ENCODE peak calls at places on chromosome 1, in ten cellular contexts. One of them, this sample, is unnamed.
A peak's percentile ranks its signal among the peaks of the same experiment; 100 is the strongest.

GRCh38 chr1:158013840-158014520 is 20.5 kb downstream of the KIRREL1 start:
- DNase-seq in small intestine: no peak
- DNase-seq in T-helper 9 cell: no peak
- DNase-seq in germinal center: no peak
- DNase-seq in NCI-H69: peak; percentile 24
- DNase-seq in occipital lobe: no peak
- DNase-seq in activated gamma-delta T cell treated with anti-CD3 and anti-CD28 coated beads, Interleukin-2, amount 50 U/mL, for 16 hours: no peak
- DNase-seq in IMR-90: peak; percentile 56
- DNase-seq in T47D: no peak
- DNase-seq in GM12891: no peak
- DNase-seq in this sample: no peak

GRCh38 chr1:179930867-179931266 is 23.7 kb upstream of the CEP350 start:
- DNase-seq in T47D: no peak
- DNase-seq in germinal center: no peak
- DNase-seq in small intestine: peak; percentile 88
- DNase-seq in occipital lobe: no peak
- DNase-seq in T-helper 9 cell: no peak
- DNase-seq in activated gamma-delta T cell treated with anti-CD3 and anti-CD28 coated beads, Interleukin-2, amount 50 U/mL, for 16 hours: no peak
- DNase-seq in NCI-H69: no peak
- DNase-seq in IMR-90: peak; percentile 8
- DNase-seq in GM12891: no peak
- DNase-seq in this sample: no peak

GRCh38 chr1:214581785-214582184 is 21.2 kb upstream of the CENPF start:
- DNase-seq in NCI-H69: peak; percentile 65
- DNase-seq in T47D: no peak
- DNase-seq in T-helper 9 cell: no peak
- DNase-seq in occipital lobe: no peak
- DNase-seq in GM12891: no peak
- DNase-seq in germinal center: no peak
- DNase-seq in activated gamma-delta T cell treated with anti-CD3 and anti-CD28 coated beads, Interleukin-2, amount 50 U/mL, for 16 hours: no peak
- DNase-seq in IMR-90: peak; percentile 91
- DNase-seq in small intestine: no peak
- DNase-seq in this sample: no peak

GRCh38 chr1:230064283-230064682 is 2.8 kb upstream of the GALNT2 start:
- DNase-seq in T47D: no peak
- DNase-seq in NCI-H69: no peak
- DNase-seq in activated gamma-delta T cell treated with anti-CD3 and anti-CD28 coated beads, Interleukin-2, amount 50 U/mL, for 16 hours: no peak
- DNase-seq in occipital lobe: no peak
- DNase-seq in IMR-90: no peak
- DNase-seq in T-helper 9 cell: no peak
- DNase-seq in small intestine: no peak
- DNase-seq in germinal center: no peak
- DNase-seq in GM12891: no peak
- DNase-seq in this sample: no peak

GRCh38 chr1:34711469-34711868 is 43.4 kb upstream of the GJB5 start:
- DNase-seq in T47D: peak; percentile 13
- DNase-seq in GM12891: no peak
- DNase-seq in germinal center: no peak
- DNase-seq in small intestine: no peak
- DNase-seq in NCI-H69: no peak
- DNase-seq in T-helper 9 cell: no peak
- DNase-seq in activated gamma-delta T cell treated with anti-CD3 and anti-CD28 coated beads, Interleukin-2, amount 50 U/mL, for 16 hours: no peak
- DNase-seq in occipital lobe: no peak
- DNase-seq in IMR-90: no peak
- DNase-seq in this sample: no peak

GRCh38 chr1:15799004-15799867 is 8.2 kb downstream of the UQCRHL start:
- DNase-seq in GM12891: no peak
- DNase-seq in IMR-90: peak; percentile 96
- DNase-seq in NCI-H69: no peak
- DNase-seq in T47D: peak; percentile 66
- DNase-seq in germinal center: no peak
- DNase-seq in T-helper 9 cell: no peak
- DNase-seq in occipital lobe: no peak
- DNase-seq in activated gamma-delta T cell treated with anti-CD3 and anti-CD28 coated beads, Interleukin-2, amount 50 U/mL, for 16 hours: no peak
- DNase-seq in small intestine: peak; percentile 81
- DNase-seq in this sample: peak; percentile 66

GRCh38 chr1:180231506-180232420 is 1.7 kb downstream of the LHX4 start:
- DNase-seq in germinal center: peak; percentile 63
- DNase-seq in IMR-90: peak; percentile 45
- DNase-seq in GM12891: no peak
- DNase-seq in small intestine: peak; percentile 34
- DNase-seq in activated gamma-delta T cell treated with anti-CD3 and anti-CD28 coated beads, Interleukin-2, amount 50 U/mL, for 16 hours: no peak
- DNase-seq in T-helper 9 cell: no peak
- DNase-seq in T47D: peak; percentile 93
- DNase-seq in NCI-H69: peak; percentile 65
- DNase-seq in occipital lobe: no peak
- DNase-seq in this sample: peak; percentile 31

GRCh38 chr1:56063461-56063860 is 515.9 kb downstream of the PLPP3 start:
- DNase-seq in occipital lobe: peak; percentile 40
- DNase-seq in activated gamma-delta T cell treated with anti-CD3 and anti-CD28 coated beads, Interleukin-2, amount 50 U/mL, for 16 hours: no peak
- DNase-seq in germinal center: no peak
- DNase-seq in T47D: no peak
- DNase-seq in small intestine: no peak
- DNase-seq in NCI-H69: no peak
- DNase-seq in GM12891: no peak
- DNase-seq in IMR-90: no peak
- DNase-seq in T-helper 9 cell: no peak
- DNase-seq in this sample: no peak

GRCh38 chr1:38777464-38777957 is 82.1 kb downstream of the RRAGC start:
- DNase-seq in germinal center: no peak
- DNase-seq in T47D: no peak
- DNase-seq in NCI-H69: no peak
- DNase-seq in small intestine: no peak
- DNase-seq in IMR-90: no peak
- DNase-seq in occipital lobe: no peak
- DNase-seq in GM12891: no peak
- DNase-seq in activated gamma-delta T cell treated with anti-CD3 and anti-CD28 coated beads, Interleukin-2, amount 50 U/mL, for 16 hours: no peak
- DNase-seq in T-helper 9 cell: no peak
- DNase-seq in this sample: no peak

GRCh38 chr1:23865543-23865930 is 2.6 kb downstream of the FUCA1 start:
- DNase-seq in GM12891: no peak
- DNase-seq in occipital lobe: no peak
- DNase-seq in small intestine: peak; percentile 32
- DNase-seq in germinal center: no peak
- DNase-seq in IMR-90: peak; percentile 18
- DNase-seq in activated gamma-delta T cell treated with anti-CD3 and anti-CD28 coated beads, Interleukin-2, amount 50 U/mL, for 16 hours: no peak
- DNase-seq in NCI-H69: no peak
- DNase-seq in T-helper 9 cell: no peak
- DNase-seq in T47D: peak; percentile 86
- DNase-seq in this sample: peak; percentile 28

GRCh38 chr1:97467445-97467844 is 453.4 kb downstream of the DPYD start:
- DNase-seq in GM12891: no peak
- DNase-seq in NCI-H69: no peak
- DNase-seq in activated gamma-delta T cell treated with anti-CD3 and anti-CD28 coated beads, Interleukin-2, amount 50 U/mL, for 16 hours: no peak
- DNase-seq in T-helper 9 cell: no peak
- DNase-seq in small intestine: no peak
- DNase-seq in germinal center: no peak
- DNase-seq in IMR-90: no peak
- DNase-seq in T47D: no peak
- DNase-seq in occipital lobe: no peak
- DNase-seq in this sample: no peak

GRCh38 chr1:109944541-109944940 is 33.9 kb downstream of the CSF1 start:
- DNase-seq in germinal center: no peak
- DNase-seq in occipital lobe: no peak
- DNase-seq in T-helper 9 cell: no peak
- DNase-seq in T47D: no peak
- DNase-seq in small intestine: no peak
- DNase-seq in NCI-H69: no peak
- DNase-seq in GM12891: no peak
- DNase-seq in IMR-90: no peak
- DNase-seq in activated gamma-delta T cell treated with anti-CD3 and anti-CD28 coated beads, Interleukin-2, amount 50 U/mL, for 16 hours: no peak
- DNase-seq in this sample: no peak

This sample was measured in left colon.